ENCODE peak calls at places on chromosomes 7 and 10, in four cellular contexts. P is BJ, L is heart right ventricle, U is PC-3. V is an unnamed sample. For H3K27me3, the result is how much of the 10 kb centered on the place peaks cover.

GRCh38 chr7:88329532-88330463 is 23.1 kb upstream of the STEAP4 start:
- DNase-seq in L (peak), P (no peak), U (no peak), V (no peak)

GRCh38 chr7:26603631-26604030 is 260.8 kb downstream of the SKAP2 start:
- DNase-seq in U (peak), L (no peak), P (no peak), V (no peak)

GRCh38 chr10:73953665-73954064 is 42.7 kb downstream of the PLAU start:
- DNase-seq in L (no peak), U (no peak), P (no peak), V (no peak)

GRCh38 chr10:132101529-132101928 is 35.8 kb downstream of the JAKMIP3 start:
- DNase-seq in L (no peak), U (no peak), P (no peak), V (no peak)

GRCh38 chr7:82605247-82605864 is 161.8 kb upstream of the CACNA2D1 start:
- DNase-seq in P (peak), L (no peak), U (peak), V (no peak)

GRCh38 chr10:60444494-60445064 is 54.9 kb upstream of the ANK3 start:
- DNase-seq in U (peak), L (no peak), P (no peak), V (no peak)

GRCh38 chr10:17473228-17473950 is 19.0 kb upstream of the ST8SIA6 start:
- DNase-seq in P (no peak), U (no peak), L (no peak), V (no peak)

GRCh38 chr10:83606275-83606674 is 533.0 kb upstream of the GHITM start:
- DNase-seq in L (no peak), P (no peak), U (peak), V (no peak)

GRCh38 chr10:127021771-127022170 is 116.5 kb downstream of the DOCK1 start:
- DNase-seq in U (no peak), L (no peak), P (no peak), V (no peak)

GRCh38 chr7:50791921-50792341 is 9.2 kb upstream of the GRB10 start:
- DNase-seq in L (no peak), U (peak), P (no peak), V (no peak)

GRCh38 chr10:19977097-19977521 is 160.9 kb downstream of the PLXDC2 start:
- DNase-seq in L (no peak), P (no peak), U (no peak), V (no peak)

GRCh38 chr10:84493951-84494848 is 165.8 kb downstream of the CCSER2 start:
- DNase-seq in L (no peak), U (peak), P (no peak), V (no peak)

GRCh38 chr10:78269061-78269460 is 235.4 kb downstream of the RPS24 start:
- DNase-seq in P (no peak), L (no peak), U (no peak), V (no peak)

GRCh38 chr10:78264361-78264760 is 230.7 kb downstream of the RPS24 start:
- DNase-seq in L (no peak), P (no peak), U (no peak), V (no peak)

GRCh38 chr10:78263521-78263988 is 229.9 kb downstream of the RPS24 start:
- DNase-seq in U (peak), L (no peak), P (peak), V (no peak)

GRCh38 chr10:78267598-78267997 is 233.9 kb downstream of the RPS24 start:
- DNase-seq in P (no peak), L (no peak), U (peak), V (no peak)

DNA sequence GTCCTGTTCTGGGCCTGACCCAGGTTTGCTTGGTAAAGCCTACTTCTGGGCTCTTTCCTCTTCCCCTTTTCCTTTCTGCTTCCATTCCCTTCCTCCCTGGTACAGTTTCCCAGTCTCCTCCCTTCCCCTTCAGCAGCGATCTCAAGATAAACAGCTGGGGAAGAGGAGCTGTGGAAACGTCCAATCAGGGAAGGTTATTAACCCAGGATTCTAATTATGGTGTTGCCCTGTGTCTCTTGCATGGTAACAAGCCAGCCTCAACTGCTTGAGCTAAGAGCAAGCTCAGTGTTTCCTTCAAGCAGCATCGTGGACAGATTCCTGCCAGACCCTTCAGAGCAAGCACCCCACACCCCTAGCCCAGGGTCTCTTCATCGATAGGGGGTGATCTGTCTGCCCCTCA is 233.4 kb downstream of the RPS24 start:
- DNase-seq in L (no peak), U (no peak), P (peak), V (no peak)
- H3K4me3 ChIP-seq in L (no peak), U (no peak), P (no peak), V (no peak)

GRCh38 chr7:74656911-74657691 is 417 bp upstream of the GTF2I start:
- DNase-seq in U (peak), P (peak), L (peak), V (peak)
- TF ChIP-seq CTCF in U (no peak), P (peak), L (no peak), V (peak)

GRCh38 chr10:90856964-90857634 is 740 bp downstream of the HTR7 start:
- DNase-seq in U (no peak), P (no peak), L (peak), V (peak)

GRCh38 chr10:90857635-90858488 is at the start of gene HTR7:
- DNase-seq in U (peak), P (no peak), L (peak), V (peak)

GRCh38 chr10:90855126-90855525 is 2.7 kb downstream of the HTR7 start:
- DNase-seq in L (no peak), P (no peak), U (no peak), V (no peak)

GRCh38 chr10:90858489-90858968 is 690 bp upstream of the HTR7 start:
- DNase-seq in U (no peak), P (no peak), L (no peak), V (no peak)

DNA sequence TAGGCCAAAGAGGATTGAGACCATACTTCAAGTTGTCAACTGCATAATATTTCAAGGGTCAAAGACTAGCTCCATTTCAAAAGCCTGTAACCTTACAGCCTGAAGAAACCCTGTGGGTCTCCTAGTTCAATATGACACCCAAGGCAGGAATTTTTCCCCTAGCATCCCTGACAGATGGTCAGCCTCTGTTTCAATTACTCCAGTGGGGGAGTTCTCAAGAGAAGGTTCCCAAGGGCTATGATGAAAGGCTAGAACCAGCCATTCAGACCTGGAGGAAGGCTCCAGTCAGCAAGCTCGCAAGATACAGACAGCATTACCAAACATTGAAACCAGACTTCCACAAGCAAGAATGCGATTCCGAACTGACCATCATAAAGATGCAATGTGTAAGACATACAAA is 1.6 kb downstream of the HTR7 start:
- DNase-seq in U (no peak), L (no peak), P (no peak), V (no peak)
- H3K27me3 ChIP-seq in U (under half), L (under half), P (under half), V (under half)

GRCh38 chr10:30455816-30456215 is 21.8 kb downstream of the MAP3K8 start:
- DNase-seq in P (no peak), U (no peak), L (no peak), V (peak)
- H3K4me3 ChIP-seq in P (no peak), U (no peak), L (no peak), V (no peak)

V was measured in GM06990.